ENCODE peak calls at places on chromosomes 6 and 20, in ten cellular contexts. L is RCC 7860, Y is NCI-H510A, E is amniotic stem cell, K is HFF-Myc, O is T-helper 9 cell, N is hepatic stellate cell, T is NT2/D1, A is stomach, Z is astrocyte. B is an unnamed sample.

GRCh38 chr6:80540700-80541099 is 434.2 kb downstream of the BCKDHB start:
- DNase-seq in L (peak), Y (no peak), E (no peak), K (no peak), O (no peak), N (no peak), T (no peak), A (no peak), Z (no peak), B (no peak)

GRCh38 chr6:78781001-78781400 is 86.3 kb upstream of the IRAK1BP1 start:
- DNase-seq in L (no peak), Y (no peak), E (no peak), K (no peak), O (no peak), N (no peak), T (no peak), A (no peak), Z (no peak), B (no peak)

GRCh38 chr6:56816393-56816792 is 138.5 kb upstream of the BEND6 start:
- DNase-seq in L (no peak), Y (no peak), E (no peak), K (no peak), O (no peak), N (no peak), T (no peak), A (no peak), Z (no peak), B (no peak)

GRCh38 chr6:44268095-44268628 is 2.1 kb upstream of the TMEM151B start:
- DNase-seq in L (no peak), Y (no peak), E (no peak), K (no peak), O (peak), N (peak), T (peak), A (peak), Z (no peak), B (peak)

GRCh38 chr20:20360464-20360863 is 7.4 kb upstream of the INSM1 start:
- DNase-seq in L (peak), Y (peak), E (peak), K (peak), O (no peak), N (peak), T (no peak), A (peak), Z (peak), B (peak)

GRCh38 chr6:85419046-85419759 is 30.7 kb upstream of the NT5E start:
- DNase-seq in L (no peak), Y (no peak), E (no peak), K (no peak), O (no peak), N (no peak), T (no peak), A (no peak), Z (peak), B (no peak)

GRCh38 chr20:48631114-48632016 is 196.4 kb downstream of the PREX1 start:
- DNase-seq in L (no peak), Y (no peak), E (no peak), K (no peak), O (no peak), N (peak), T (no peak), A (no peak), Z (peak), B (no peak)

GRCh38 chr6:75345413-75345812 is 60.8 kb upstream of the TMEM30A start:
- DNase-seq in L (no peak), Y (no peak), E (no peak), K (no peak), O (no peak), N (no peak), T (no peak), A (no peak), Z (no peak), B (no peak)

GRCh38 chr20:36861625-36861874 is 14.4 kb upstream of the TLDC2 start:
- DNase-seq in L (no peak), Y (no peak), E (no peak), K (no peak), O (no peak), N (no peak), T (no peak), A (no peak), Z (no peak), B (no peak)

B was measured in SHP77.